ENCODE peak calls at places on chromosomes 5 and 9, in four cellular contexts. One of them, this sample, is unnamed.

GRCh38 chr5:135683227-135683626 is 104.4 kb upstream of the CXCL14 start:
- DNase-seq in PC-3: no peak
- DNase-seq in GM23338: no peak
- DNase-seq in brain microvascular endothelial cell: no peak
- DNase-seq in this sample: no peak

GRCh38 chr5:172801184-172801671 is 30.2 kb upstream of the DUSP1 start:
- DNase-seq in PC-3: peak; percentile 87
- DNase-seq in GM23338: no peak
- DNase-seq in brain microvascular endothelial cell: peak; percentile 94
- DNase-seq in this sample: peak; percentile 94

GRCh38 chr9:112252194-112252593 is 77.1 kb upstream of the SUSD1 start:
- DNase-seq in PC-3: peak; percentile 24
- DNase-seq in GM23338: no peak
- DNase-seq in brain microvascular endothelial cell: no peak
- DNase-seq in this sample: no peak

GRCh38 chr5:9423611-9424010 is 122.3 kb downstream of the SEMA5A start:
- DNase-seq in PC-3: no peak
- DNase-seq in GM23338: no peak
- DNase-seq in brain microvascular endothelial cell: peak; percentile 50
- DNase-seq in this sample: peak; percentile 33

GRCh38 chr5:95066048-95066447 is 218.8 kb downstream of the MCTP1 start:
- DNase-seq in PC-3: no peak
- DNase-seq in GM23338: no peak
- DNase-seq in brain microvascular endothelial cell: no peak
- DNase-seq in this sample: no peak

GRCh38 chr5:143334903-143335302 is 68.6 kb downstream of the NR3C1 start:
- DNase-seq in PC-3: no peak
- DNase-seq in GM23338: no peak
- DNase-seq in brain microvascular endothelial cell: no peak
- DNase-seq in this sample: no peak

GRCh38 chr9:2083552-2083951 is 68.4 kb downstream of the SMARCA2 start:
- DNase-seq in PC-3: no peak
- DNase-seq in GM23338: no peak
- DNase-seq in brain microvascular endothelial cell: no peak
- DNase-seq in this sample: no peak

GRCh38 chr5:38607930-38608545 is 51.6 kb upstream of the LIFR start:
- DNase-seq in PC-3: peak; percentile 66
- DNase-seq in GM23338: no peak
- DNase-seq in brain microvascular endothelial cell: peak; percentile 45
- DNase-seq in this sample: no peak

GRCh38 chr5:31194892-31195291 is 1.4 kb downstream of the CDH6 start:
- DNase-seq in PC-3: peak; percentile 56
- DNase-seq in GM23338: no peak
- DNase-seq in brain microvascular endothelial cell: peak; percentile 16
- DNase-seq in this sample: no peak

GRCh38 chr9:33524431-33524947 is 438 bp downstream of the ANKRD18B start:
- DNase-seq in PC-3: peak; percentile 17
- DNase-seq in GM23338: peak; percentile 51
- DNase-seq in brain microvascular endothelial cell: no peak
- DNase-seq in this sample: no peak

GRCh38 chr5:146078566-146078965 is 26.8 kb downstream of the PLAC8L1 start:
- DNase-seq in PC-3: no peak
- DNase-seq in GM23338: peak; percentile 57
- DNase-seq in brain microvascular endothelial cell: no peak
- DNase-seq in this sample: no peak

GRCh38 chr5:66680804-66681203 is 84.6 kb downstream of the MAST4 start:
- DNase-seq in PC-3: no peak
- DNase-seq in GM23338: no peak
- DNase-seq in brain microvascular endothelial cell: no peak
- DNase-seq in this sample: no peak

GRCh38 chr5:150114773-150115408 is 28.5 kb upstream of the CSF1R start:
- DNase-seq in PC-3: no peak
- DNase-seq in GM23338: no peak
- DNase-seq in brain microvascular endothelial cell: no peak
- DNase-seq in this sample: no peak

GRCh38 chr5:149757186-149757950 is 27.3 kb downstream of the PPARGC1B start:
- DNase-seq in PC-3: no peak
- DNase-seq in GM23338: no peak
- DNase-seq in brain microvascular endothelial cell: no peak
- DNase-seq in this sample: no peak

GRCh38 chr5:122874179-122874875 is 28.9 kb downstream of the SNX24 start:
- DNase-seq in PC-3: no peak
- DNase-seq in GM23338: no peak
- DNase-seq in brain microvascular endothelial cell: no peak
- DNase-seq in this sample: no peak

GRCh38 chr5:150507283-150508020 is 479 bp upstream of the NDST1 start:
- DNase-seq in PC-3: no peak
- DNase-seq in GM23338: no peak
- DNase-seq in brain microvascular endothelial cell: no peak
- DNase-seq in this sample: no peak

GRCh38 chr5:95841914-95842812 is 19.6 kb upstream of the GLRX start:
- DNase-seq in PC-3: no peak
- DNase-seq in GM23338: no peak
- DNase-seq in brain microvascular endothelial cell: no peak
- DNase-seq in this sample: peak; percentile 64

GRCh38 chr5:145158654-145159199 is 676.4 kb downstream of the PRELID2 start:
- DNase-seq in PC-3: no peak
- DNase-seq in GM23338: peak; percentile 27
- DNase-seq in brain microvascular endothelial cell: no peak
- DNase-seq in this sample: no peak

GRCh38 chr5:173458819-173459218 is 130.6 kb upstream of the STC2 start:
- DNase-seq in PC-3: peak; percentile 55
- DNase-seq in GM23338: no peak
- DNase-seq in brain microvascular endothelial cell: peak; percentile 48
- DNase-seq in this sample: peak; percentile 44

GRCh38 chr9:126877418-126877817 is 17.0 kb downstream of the ZBTB34 start:
- DNase-seq in PC-3: no peak
- DNase-seq in GM23338: no peak
- DNase-seq in brain microvascular endothelial cell: no peak
- DNase-seq in this sample: no peak

GRCh38 chr5:140140435-140140834 is 14.7 kb downstream of the IGIP start:
- DNase-seq in PC-3: no peak
- DNase-seq in GM23338: no peak
- DNase-seq in brain microvascular endothelial cell: no peak
- DNase-seq in this sample: no peak

GRCh38 chr5:39274388-39275085 is 55.2 kb upstream of the FYB1 start:
- DNase-seq in PC-3: no peak
- DNase-seq in GM23338: no peak
- DNase-seq in brain microvascular endothelial cell: no peak
- DNase-seq in this sample: no peak

GRCh38 chr9:95778957-95779356 is 96.5 kb upstream of the ERCC6L2 start:
- DNase-seq in PC-3: no peak
- DNase-seq in GM23338: no peak
- DNase-seq in brain microvascular endothelial cell: no peak
- DNase-seq in this sample: no peak

GRCh38 chr5:149448831-149449714 is 70.0 kb upstream of the IL17B start:
- DNase-seq in PC-3: peak; percentile 61
- DNase-seq in GM23338: peak; percentile 77
- DNase-seq in brain microvascular endothelial cell: no peak
- DNase-seq in this sample: no peak

GRCh38 chr9:70043689-70044449 is at the start of gene MAMDC2:
- DNase-seq in PC-3: no peak
- DNase-seq in GM23338: peak; percentile 73
- DNase-seq in brain microvascular endothelial cell: no peak
- DNase-seq in this sample: peak; percentile 19

GRCh38 chr5:78323241-78323640 is 28.7 kb upstream of the AP3B1 start:
- DNase-seq in PC-3: no peak
- DNase-seq in GM23338: no peak
- DNase-seq in brain microvascular endothelial cell: no peak
- DNase-seq in this sample: no peak

GRCh38 chr5:66410056-66410455 is 186.1 kb upstream of the MAST4 start:
- DNase-seq in PC-3: no peak
- DNase-seq in GM23338: no peak
- DNase-seq in brain microvascular endothelial cell: no peak
- DNase-seq in this sample: no peak

GRCh38 chr9:71675129-71675856 is 93.0 kb downstream of the CEMIP2 start:
- DNase-seq in PC-3: no peak
- DNase-seq in GM23338: no peak
- DNase-seq in brain microvascular endothelial cell: no peak
- DNase-seq in this sample: no peak

GRCh38 chr5:158422653-158423505 is 563.9 kb upstream of the CLINT1 start:
- DNase-seq in PC-3: no peak
- DNase-seq in GM23338: no peak
- DNase-seq in brain microvascular endothelial cell: no peak
- DNase-seq in this sample: no peak

GRCh38 chr5:125348936-125349335 is 602.5 kb upstream of the ZNF608 start:
- DNase-seq in PC-3: no peak
- DNase-seq in GM23338: no peak
- DNase-seq in brain microvascular endothelial cell: no peak
- DNase-seq in this sample: no peak

GRCh38 chr5:125348221-125348692 is 601.8 kb upstream of the ZNF608 start:
- DNase-seq in PC-3: no peak
- DNase-seq in GM23338: peak; percentile 57
- DNase-seq in brain microvascular endothelial cell: no peak
- DNase-seq in this sample: no peak

GRCh38 chr5:125346316-125346715 is 599.9 kb upstream of the ZNF608 start:
- DNase-seq in PC-3: no peak
- DNase-seq in GM23338: no peak
- DNase-seq in brain microvascular endothelial cell: no peak
- DNase-seq in this sample: no peak

DNA sequence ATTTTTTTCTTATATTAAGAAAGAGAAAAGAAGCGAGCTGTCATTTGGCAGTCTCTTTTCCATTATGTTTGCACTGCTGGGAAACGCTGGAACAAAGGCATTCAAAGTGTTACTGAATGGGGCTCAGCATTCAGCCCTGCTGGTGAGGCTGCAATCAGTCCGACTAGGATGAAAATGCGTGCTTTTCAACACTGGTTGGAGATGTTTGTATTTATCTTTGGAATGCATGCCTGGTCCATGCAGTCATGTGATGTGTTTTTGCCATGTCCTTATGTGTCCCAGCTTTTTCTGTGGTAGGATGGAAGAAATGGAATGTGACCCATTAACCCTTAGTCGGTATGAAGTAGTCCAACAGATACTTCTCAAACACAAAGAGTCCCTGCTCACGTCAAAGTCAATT is 603.0 kb upstream of the ZNF608 start:
- DNase-seq in PC-3: no peak
- DNase-seq in GM23338: peak; percentile 59
- DNase-seq in brain microvascular endothelial cell: peak; percentile 24
- DNase-seq in this sample: no peak
- TF ChIP-seq CTCF in PC-3: no peak
- TF ChIP-seq CTCF in GM23338: no peak
- TF ChIP-seq CTCF in brain microvascular endothelial cell: peak; percentile 28
- TF ChIP-seq CTCF in this sample: no peak

GRCh38 chr9:82761911-82762310 is 301.0 kb downstream of the RASEF start:
- DNase-seq in PC-3: no peak
- DNase-seq in GM23338: no peak
- DNase-seq in brain microvascular endothelial cell: no peak
- DNase-seq in this sample: no peak

GRCh38 chr9:82764270-82764669 is 298.7 kb downstream of the RASEF start:
- DNase-seq in PC-3: no peak
- DNase-seq in GM23338: no peak
- DNase-seq in brain microvascular endothelial cell: no peak
- DNase-seq in this sample: no peak

GRCh38 chr9:82757921-82758320 is 305.0 kb downstream of the RASEF start:
- DNase-seq in PC-3: peak; percentile 72
- DNase-seq in GM23338: no peak
- DNase-seq in brain microvascular endothelial cell: no peak
- DNase-seq in this sample: no peak

DNA sequence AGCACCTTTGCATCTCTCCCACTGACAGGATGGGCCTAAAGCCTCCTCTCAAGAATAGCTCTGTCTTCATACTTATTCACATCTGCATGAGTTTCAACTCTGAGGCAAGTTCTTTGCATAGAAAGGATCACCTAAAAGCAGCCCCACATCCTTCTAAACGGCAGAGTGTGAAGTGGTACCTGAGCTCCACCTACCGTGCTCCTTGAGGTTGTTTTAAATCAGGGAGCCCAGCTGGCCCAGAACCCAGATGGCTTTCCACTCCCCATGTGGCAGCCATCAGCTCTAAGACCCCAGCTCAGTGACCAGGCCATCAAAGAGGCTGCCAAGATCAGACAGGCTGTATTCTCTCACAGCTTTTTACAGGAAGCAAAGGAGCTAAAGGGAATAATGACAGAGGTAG is 299.3 kb downstream of the RASEF start:
- DNase-seq in PC-3: peak; percentile 34
- DNase-seq in GM23338: peak; percentile 64
- DNase-seq in brain microvascular endothelial cell: no peak
- DNase-seq in this sample: no peak
- TF ChIP-seq CTCF in PC-3: peak; percentile 47
- TF ChIP-seq CTCF in GM23338: peak; percentile 40
- TF ChIP-seq CTCF in brain microvascular endothelial cell: no peak
- TF ChIP-seq CTCF in this sample: no peak

DNA sequence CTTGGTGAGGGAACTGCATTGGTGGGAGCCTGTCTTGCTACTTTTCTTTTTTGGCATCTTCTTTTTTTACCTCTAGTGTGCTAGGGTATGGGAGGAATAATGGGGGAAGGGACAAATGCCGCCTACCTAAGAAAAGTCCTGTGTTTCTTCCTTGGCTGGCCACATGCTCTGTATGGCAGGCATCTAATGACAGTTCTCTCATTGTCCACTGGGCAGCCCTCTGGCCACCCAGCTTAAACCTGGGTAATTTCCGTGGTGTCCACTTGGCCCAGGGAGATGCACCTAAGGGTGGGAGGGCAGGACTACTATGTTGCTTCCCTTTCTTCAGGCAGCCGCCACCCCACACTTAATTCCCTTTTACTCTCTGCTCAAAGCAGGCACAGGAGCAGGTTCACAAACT is 173.1 kb downstream of the YTHDC2 start:
- DNase-seq in PC-3: no peak
- DNase-seq in GM23338: no peak
- DNase-seq in brain microvascular endothelial cell: no peak
- DNase-seq in this sample: no peak
- TF ChIP-seq CTCF in PC-3: no peak
- TF ChIP-seq CTCF in GM23338: no peak
- TF ChIP-seq CTCF in brain microvascular endothelial cell: no peak
- TF ChIP-seq CTCF in this sample: no peak

DNA sequence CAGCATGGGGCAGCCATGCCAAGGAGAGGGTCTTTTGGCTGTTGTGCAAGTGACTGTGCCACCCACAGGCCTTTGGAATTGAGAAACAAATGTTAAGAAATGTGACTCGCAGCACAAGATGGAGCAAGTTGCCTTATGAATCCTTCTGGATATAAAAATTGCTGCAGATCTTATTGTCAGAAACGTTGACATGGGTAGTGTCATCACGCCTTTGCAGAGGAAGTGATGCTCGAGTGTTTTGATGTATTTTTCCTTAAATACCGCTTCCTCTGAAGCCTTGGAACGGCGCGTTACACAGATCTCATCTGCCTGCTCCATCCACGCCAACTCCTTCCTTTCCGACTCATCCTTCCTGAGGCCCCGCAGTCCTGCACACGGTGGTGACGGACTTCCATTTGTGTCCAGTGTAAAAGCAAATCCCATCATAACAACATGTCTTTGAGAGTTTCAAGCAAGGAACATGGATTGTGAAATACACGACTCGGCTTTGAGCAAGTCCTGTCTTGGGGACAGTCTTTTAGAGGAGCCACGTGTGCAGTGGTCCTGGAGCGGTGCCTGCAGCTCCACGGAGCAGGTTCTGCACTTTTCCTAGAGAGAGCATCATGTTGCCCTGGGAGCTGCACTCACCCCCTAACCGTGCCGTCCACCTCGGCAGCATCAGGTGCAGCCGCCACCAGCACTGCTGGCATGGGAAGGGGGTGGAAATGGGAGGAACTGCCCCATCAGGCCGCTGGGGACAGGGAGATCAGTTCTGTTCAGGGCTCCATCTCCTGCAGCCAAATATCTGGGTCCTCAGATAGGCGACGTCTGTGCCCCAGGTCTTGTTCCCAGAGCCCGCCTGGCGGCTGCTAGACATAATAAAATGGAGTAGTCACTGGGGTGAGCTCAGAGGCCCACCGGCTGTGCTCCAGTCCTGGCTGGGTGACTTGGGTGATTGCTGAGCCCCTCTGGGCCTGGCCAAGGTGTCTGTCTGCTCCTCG is 15.2 kb downstream of the ROPN1L start:
- DNase-seq in PC-3: peak; percentile 48
- DNase-seq in GM23338: no peak
- DNase-seq in brain microvascular endothelial cell: no peak
- DNase-seq in this sample: peak; percentile 18
- TF ChIP-seq CTCF in PC-3: no peak
- TF ChIP-seq CTCF in GM23338: no peak
- TF ChIP-seq CTCF in brain microvascular endothelial cell: no peak
- TF ChIP-seq CTCF in this sample: no peak